ENCODE peak calls at places on chromosomes 2 and 18, in ten cellular contexts. One of them, this sample, is unnamed.

GRCh38 chr2:212147921-212148513 is 390.6 kb downstream of the ERBB4 start:
- DNase-seq in pancreas: no peak
- DNase-seq in AG09309: no peak
- DNase-seq in testis: no peak
- DNase-seq in neural progenitor cell: peak
- DNase-seq in tibial artery: no peak
- DNase-seq in right lobe of liver: no peak
- DNase-seq in HL-60: no peak
- DNase-seq in astrocyte of the cerebellum: no peak
- DNase-seq in right atrium auricular region: no peak
- DNase-seq in this sample: peak

GRCh38 chr2:230930149-230930780 is 5.2 kb upstream of the GPR55 start:
- DNase-seq in AG09309: no peak
- DNase-seq in right lobe of liver: no peak
- DNase-seq in HL-60: no peak
- DNase-seq in right atrium auricular region: no peak
- DNase-seq in neural progenitor cell: no peak
- DNase-seq in astrocyte of the cerebellum: no peak
- DNase-seq in tibial artery: no peak
- DNase-seq in pancreas: no peak
- DNase-seq in testis: peak
- DNase-seq in this sample: no peak

GRCh38 chr18:36191286-36191685 is 4.0 kb downstream of the MOCOS start:
- DNase-seq in right lobe of liver: no peak
- DNase-seq in neural progenitor cell: no peak
- DNase-seq in testis: no peak
- DNase-seq in AG09309: no peak
- DNase-seq in pancreas: no peak
- DNase-seq in right atrium auricular region: peak
- DNase-seq in HL-60: no peak
- DNase-seq in astrocyte of the cerebellum: no peak
- DNase-seq in tibial artery: no peak
- DNase-seq in this sample: no peak

GRCh38 chr18:45267622-45268021 is 347.7 kb upstream of the SLC14A2 start:
- DNase-seq in testis: no peak
- DNase-seq in neural progenitor cell: no peak
- DNase-seq in tibial artery: no peak
- DNase-seq in right atrium auricular region: no peak
- DNase-seq in HL-60: no peak
- DNase-seq in right lobe of liver: no peak
- DNase-seq in pancreas: no peak
- DNase-seq in AG09309: no peak
- DNase-seq in astrocyte of the cerebellum: no peak
- DNase-seq in this sample: no peak

GRCh38 chr2:14220101-14220500 is 412.4 kb upstream of the LRATD1 start:
- DNase-seq in right atrium auricular region: no peak
- DNase-seq in neural progenitor cell: no peak
- DNase-seq in HL-60: no peak
- DNase-seq in astrocyte of the cerebellum: no peak
- DNase-seq in AG09309: no peak
- DNase-seq in tibial artery: no peak
- DNase-seq in pancreas: no peak
- DNase-seq in testis: no peak
- DNase-seq in right lobe of liver: no peak
- DNase-seq in this sample: no peak

GRCh38 chr2:200189964-200190363 is 116.5 kb upstream of the SPATS2L start:
- DNase-seq in AG09309: no peak
- DNase-seq in pancreas: no peak
- DNase-seq in testis: no peak
- DNase-seq in HL-60: no peak
- DNase-seq in tibial artery: no peak
- DNase-seq in neural progenitor cell: no peak
- DNase-seq in astrocyte of the cerebellum: no peak
- DNase-seq in right atrium auricular region: no peak
- DNase-seq in right lobe of liver: no peak
- DNase-seq in this sample: no peak

GRCh38 chr2:3650140-3650944 is 7.7 kb upstream of the ALLC start:
- DNase-seq in neural progenitor cell: no peak
- DNase-seq in pancreas: no peak
- DNase-seq in AG09309: no peak
- DNase-seq in right atrium auricular region: no peak
- DNase-seq in HL-60: no peak
- DNase-seq in astrocyte of the cerebellum: no peak
- DNase-seq in testis: no peak
- DNase-seq in right lobe of liver: no peak
- DNase-seq in tibial artery: no peak
- DNase-seq in this sample: no peak

GRCh38 chr2:69964353-69964831 is 3.0 kb upstream of the ASPRV1 start:
- DNase-seq in AG09309: no peak
- DNase-seq in tibial artery: no peak
- DNase-seq in astrocyte of the cerebellum: no peak
- DNase-seq in pancreas: peak
- DNase-seq in right lobe of liver: peak
- DNase-seq in right atrium auricular region: no peak
- DNase-seq in neural progenitor cell: no peak
- DNase-seq in HL-60: no peak
- DNase-seq in testis: no peak
- DNase-seq in this sample: no peak

GRCh38 chr2:219459460-219460311 is 25.0 kb downstream of the SPEG start:
- DNase-seq in pancreas: peak
- DNase-seq in AG09309: no peak
- DNase-seq in tibial artery: peak
- DNase-seq in testis: peak
- DNase-seq in right lobe of liver: peak
- DNase-seq in astrocyte of the cerebellum: no peak
- DNase-seq in neural progenitor cell: peak
- DNase-seq in HL-60: no peak
- DNase-seq in right atrium auricular region: peak
- DNase-seq in this sample: peak

GRCh38 chr2:121197369-121198091 is 87.5 kb downstream of the TFCP2L1 start:
- DNase-seq in AG09309: peak
- DNase-seq in HL-60: peak
- DNase-seq in testis: peak
- DNase-seq in tibial artery: peak
- DNase-seq in pancreas: no peak
- DNase-seq in right lobe of liver: peak
- DNase-seq in neural progenitor cell: no peak
- DNase-seq in astrocyte of the cerebellum: peak
- DNase-seq in right atrium auricular region: peak
- DNase-seq in this sample: peak

DNA sequence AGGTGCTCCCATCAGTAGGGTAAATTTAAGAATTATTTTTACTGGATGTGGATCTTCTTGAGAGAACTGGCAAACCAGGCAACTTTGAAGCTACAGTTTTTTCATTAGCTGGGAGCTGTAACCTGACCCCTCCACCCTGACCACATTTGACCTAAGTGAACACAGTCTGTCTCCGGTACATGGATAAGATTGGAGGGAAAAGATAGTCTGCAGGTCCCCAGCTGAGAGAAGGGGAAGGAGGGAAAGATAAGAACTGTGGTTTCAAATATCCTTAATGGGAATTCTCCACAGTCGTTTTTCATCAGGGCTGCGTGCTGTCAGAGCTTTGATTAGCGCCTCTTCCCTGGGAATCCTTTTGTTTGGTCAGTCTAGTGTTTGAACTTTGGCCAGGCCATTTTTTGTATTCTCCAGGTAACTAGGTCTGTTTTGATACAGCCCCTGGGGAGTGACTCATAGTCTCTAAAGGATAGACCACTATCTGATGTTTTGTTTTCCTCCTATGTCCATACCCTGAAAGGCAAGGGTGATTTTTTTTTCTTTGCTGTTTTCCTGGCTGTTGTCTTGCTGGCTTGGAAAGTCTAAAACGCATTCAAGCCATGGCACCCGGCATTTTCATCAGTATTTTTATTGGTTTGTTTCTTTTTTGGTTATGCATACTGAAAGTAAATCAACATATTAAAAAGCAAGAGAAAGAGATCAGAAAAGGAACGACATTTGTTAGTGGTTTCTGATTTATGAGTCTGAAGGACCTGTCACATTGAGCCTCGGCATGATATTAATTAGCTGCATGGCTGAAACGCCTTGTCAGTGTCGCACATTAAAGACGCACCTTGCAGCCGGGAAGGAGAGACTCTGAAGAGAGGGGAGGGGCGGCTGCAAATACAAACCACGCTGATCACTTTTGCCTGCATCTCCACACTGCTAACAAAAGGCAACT is 183.4 kb upstream of the FN1 start:
- DNase-seq in right atrium auricular region: no peak
- DNase-seq in pancreas: no peak
- DNase-seq in astrocyte of the cerebellum: no peak
- DNase-seq in HL-60: no peak
- DNase-seq in testis: no peak
- DNase-seq in right lobe of liver: no peak
- DNase-seq in AG09309: no peak
- DNase-seq in neural progenitor cell: peak
- DNase-seq in tibial artery: no peak
- DNase-seq in this sample: peak
- H3K4me3 ChIP-seq in right atrium auricular region: no peak
- H3K4me3 ChIP-seq in pancreas: no peak
- H3K4me3 ChIP-seq in astrocyte of the cerebellum: no peak
- H3K4me3 ChIP-seq in HL-60: no peak
- H3K4me3 ChIP-seq in testis: no peak
- H3K4me3 ChIP-seq in right lobe of liver: no peak
- H3K4me3 ChIP-seq in AG09309: no peak
- H3K4me3 ChIP-seq in neural progenitor cell: peak
- H3K4me3 ChIP-seq in tibial artery: no peak
- H3K4me3 ChIP-seq in this sample: no peak

GRCh38 chr2:64865831-64866146 is 123.4 kb upstream of the SLC1A4 start:
- DNase-seq in AG09309: no peak
- DNase-seq in HL-60: no peak
- DNase-seq in right lobe of liver: no peak
- DNase-seq in tibial artery: no peak
- DNase-seq in pancreas: no peak
- DNase-seq in neural progenitor cell: no peak
- DNase-seq in right atrium auricular region: no peak
- DNase-seq in astrocyte of the cerebellum: no peak
- DNase-seq in testis: no peak
- DNase-seq in this sample: no peak
- TF ChIP-seq CTCF in AG09309: no peak
- TF ChIP-seq CTCF in HL-60: no peak
- TF ChIP-seq CTCF in right lobe of liver: no peak
- TF ChIP-seq CTCF in tibial artery: no peak
- TF ChIP-seq CTCF in pancreas: no peak
- TF ChIP-seq CTCF in neural progenitor cell: no peak
- TF ChIP-seq CTCF in right atrium auricular region: peak
- TF ChIP-seq CTCF in astrocyte of the cerebellum: no peak
- TF ChIP-seq CTCF in testis: peak
- TF ChIP-seq CTCF in this sample: no peak

GRCh38 chr18:6412933-6413472 is 1.7 kb downstream of the L3MBTL4 start:
- DNase-seq in astrocyte of the cerebellum: no peak
- DNase-seq in right lobe of liver: no peak
- DNase-seq in HL-60: no peak
- DNase-seq in right atrium auricular region: no peak
- DNase-seq in neural progenitor cell: no peak
- DNase-seq in testis: no peak
- DNase-seq in AG09309: no peak
- DNase-seq in tibial artery: no peak
- DNase-seq in pancreas: no peak
- DNase-seq in this sample: no peak

GRCh38 chr18:6414723-6415362 is at the start of gene L3MBTL4:
- DNase-seq in tibial artery: no peak
- DNase-seq in right atrium auricular region: no peak
- DNase-seq in HL-60: no peak
- DNase-seq in astrocyte of the cerebellum: no peak
- DNase-seq in pancreas: peak
- DNase-seq in right lobe of liver: peak
- DNase-seq in neural progenitor cell: peak
- DNase-seq in AG09309: no peak
- DNase-seq in testis: peak
- DNase-seq in this sample: no peak

GRCh38 chr18:6411367-6411766 is 3.3 kb downstream of the L3MBTL4 start:
- DNase-seq in astrocyte of the cerebellum: no peak
- DNase-seq in AG09309: no peak
- DNase-seq in testis: no peak
- DNase-seq in HL-60: no peak
- DNase-seq in tibial artery: no peak
- DNase-seq in pancreas: no peak
- DNase-seq in neural progenitor cell: no peak
- DNase-seq in right atrium auricular region: no peak
- DNase-seq in right lobe of liver: no peak
- DNase-seq in this sample: no peak

GRCh38 chr18:6413554-6414117 is 1.1 kb downstream of the L3MBTL4 start:
- DNase-seq in right atrium auricular region: no peak
- DNase-seq in tibial artery: no peak
- DNase-seq in AG09309: no peak
- DNase-seq in astrocyte of the cerebellum: no peak
- DNase-seq in neural progenitor cell: peak
- DNase-seq in HL-60: no peak
- DNase-seq in pancreas: no peak
- DNase-seq in testis: peak
- DNase-seq in right lobe of liver: no peak
- DNase-seq in this sample: no peak

DNA sequence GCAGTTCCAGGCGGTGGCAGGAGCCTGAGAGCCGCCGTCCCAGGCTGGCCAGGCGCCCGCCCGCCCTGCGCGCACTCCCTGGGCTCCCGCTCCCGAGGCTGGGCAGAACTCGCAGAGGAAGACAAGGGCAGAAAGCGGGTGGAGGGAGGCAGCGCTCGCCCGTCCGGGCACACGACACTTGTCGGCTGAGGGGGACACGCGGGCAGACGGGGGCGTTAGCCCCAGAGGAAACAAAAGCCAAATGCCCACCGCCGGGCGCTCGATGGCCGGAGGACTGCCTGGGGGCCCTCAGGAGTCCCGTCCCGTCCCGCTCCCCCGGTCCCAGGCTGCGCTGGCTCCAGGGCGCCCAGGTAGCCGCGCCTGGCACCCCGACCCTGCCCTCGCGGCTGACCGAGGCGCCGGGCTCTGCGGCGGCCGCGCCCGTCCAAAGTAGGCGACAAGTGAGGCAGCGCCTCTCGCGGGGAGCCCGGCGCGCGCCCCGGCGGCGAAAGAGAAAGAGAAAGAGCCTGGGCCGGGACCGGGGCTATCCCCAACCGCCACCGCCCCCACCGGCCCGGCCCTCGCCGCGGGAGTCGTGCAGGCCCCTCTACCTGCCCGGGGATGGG is 491 bp downstream of the L3MBTL4 start:
- DNase-seq in AG09309: no peak
- DNase-seq in testis: peak
- DNase-seq in pancreas: peak
- DNase-seq in HL-60: no peak
- DNase-seq in astrocyte of the cerebellum: no peak
- DNase-seq in neural progenitor cell: peak
- DNase-seq in right atrium auricular region: no peak
- DNase-seq in tibial artery: peak
- DNase-seq in right lobe of liver: peak
- DNase-seq in this sample: no peak
- H3K4me3 ChIP-seq in AG09309: peak
- H3K4me3 ChIP-seq in testis: peak
- H3K4me3 ChIP-seq in pancreas: peak
- H3K4me3 ChIP-seq in HL-60: no peak
- H3K4me3 ChIP-seq in astrocyte of the cerebellum: peak
- H3K4me3 ChIP-seq in neural progenitor cell: peak
- H3K4me3 ChIP-seq in right atrium auricular region: peak
- H3K4me3 ChIP-seq in tibial artery: peak
- H3K4me3 ChIP-seq in right lobe of liver: peak
- H3K4me3 ChIP-seq in this sample: peak

DNA sequence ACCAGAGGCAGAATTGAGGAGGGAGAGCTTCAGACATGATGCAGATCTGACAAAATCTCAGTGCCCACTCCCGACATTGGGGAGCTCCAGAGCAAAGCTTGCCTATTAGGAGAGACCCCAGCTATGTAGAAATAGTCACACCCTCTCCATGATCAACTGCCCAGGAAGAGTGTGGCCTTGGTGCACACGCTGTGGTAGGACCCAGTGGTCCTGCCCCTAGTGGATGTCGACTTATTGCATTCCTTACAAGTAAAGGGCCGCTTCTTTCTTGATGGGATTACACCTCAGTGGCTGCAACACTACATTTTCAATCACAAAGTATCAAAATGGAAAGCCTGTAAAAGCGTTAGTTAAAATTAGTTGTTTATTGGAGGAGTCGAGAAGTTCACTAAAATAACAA is 64.2 kb downstream of the VRK2 start:
- DNase-seq in neural progenitor cell: peak
- DNase-seq in astrocyte of the cerebellum: no peak
- DNase-seq in testis: no peak
- DNase-seq in HL-60: no peak
- DNase-seq in right lobe of liver: no peak
- DNase-seq in AG09309: no peak
- DNase-seq in tibial artery: no peak
- DNase-seq in pancreas: no peak
- DNase-seq in right atrium auricular region: no peak
- DNase-seq in this sample: no peak
- TF ChIP-seq CTCF in neural progenitor cell: peak
- TF ChIP-seq CTCF in astrocyte of the cerebellum: no peak
- TF ChIP-seq CTCF in testis: no peak
- TF ChIP-seq CTCF in HL-60: no peak
- TF ChIP-seq CTCF in right lobe of liver: no peak
- TF ChIP-seq CTCF in AG09309: no peak
- TF ChIP-seq CTCF in tibial artery: no peak
- TF ChIP-seq CTCF in pancreas: no peak
- TF ChIP-seq CTCF in right atrium auricular region: no peak
- TF ChIP-seq CTCF in this sample: no peak